ENCODE peak calls at places on chromosomes 11 and 22, in eight cellular contexts. W is HTR-8/SVneo; K is A172; C is stimulated activated CD8-positive, alpha-beta memory T cell treated with anti-CD3 and anti-CD28 coated beads, Interleukin-4, amount 100 ng/mL, for 1 hour; F is nephron progenitor cell; Q is coronary artery; N is activated naive CD4-positive, alpha-beta T cell treated with anti-CD3 and anti-CD28 coated beads, Interleukin-2, amount 50 U/mL, for 16 hours; V is T-cell. O is an unnamed sample.

GRCh38 chr11:117583063-117583801 is 213.8 kb downstream of the DSCAML1 start:
- DNase-seq in V (no peak), K (peak; percentile 5), N (no peak), W (no peak), F (peak; percentile 73), C (no peak), Q (no peak), O (no peak)

GRCh38 chr11:114571712-114572111 is 12.0 kb upstream of the NXPE1 start:
- DNase-seq in C (no peak), K (no peak), Q (no peak), F (no peak), N (no peak), V (no peak), W (no peak), O (no peak)

GRCh38 chr22:42433754-42434153 is 1.6 kb upstream of the NFAM1 start:
- DNase-seq in K (no peak), V (no peak), N (no peak), F (no peak), W (no peak), C (no peak), Q (no peak), O (no peak)

GRCh38 chr22:50190182-50190951 is 4.7 kb downstream of the TRABD start:
- DNase-seq in F (peak; percentile 48), K (no peak), N (peak; percentile 72), Q (no peak), W (no peak), V (peak; percentile 75), C (peak; percentile 60), O (peak; percentile 86)

GRCh38 chr22:44755956-44756361 is 3.6 kb downstream of the ARHGAP8 start:
- DNase-seq in V (no peak), Q (no peak), K (no peak), N (no peak), F (no peak), W (no peak), C (no peak), O (no peak)

GRCh38 chr22:39661842-39662676 is 91.5 kb downstream of the CACNA1I start:
- DNase-seq in K (no peak), C (peak; percentile 32), F (peak; percentile 76), N (peak; percentile 80), W (no peak), Q (no peak), V (peak; percentile 74), O (no peak)

GRCh38 chr11:14971865-14972580 is at the start of gene CALCA:
- DNase-seq in V (no peak), F (peak; percentile 33), N (no peak), K (no peak), C (no peak), Q (no peak), W (no peak), O (no peak)

GRCh38 chr11:67160872-67161783 is 42.1 kb downstream of the KDM2A start:
- DNase-seq in Q (no peak), V (no peak), N (no peak), W (no peak), F (no peak), C (no peak), K (no peak), O (no peak)

GRCh38 chr11:61498767-61499341 is 9.7 kb upstream of the LRRC10B start:
- DNase-seq in C (no peak), K (no peak), N (no peak), Q (no peak), W (no peak), F (no peak), V (no peak), O (no peak)

GRCh38 chr11:47523491-47524199 is 29.3 kb downstream of the CELF1 start:
- DNase-seq in K (peak; percentile 84), W (peak; percentile 71), F (no peak), N (peak; percentile 16), Q (no peak), C (no peak), V (no peak), O (no peak)

GRCh38 chr11:64245401-64245796 is 1.3 kb downstream of the PPP1R14B start:
- DNase-seq in K (peak; percentile 55), Q (no peak), N (no peak), W (no peak), C (no peak), F (no peak), V (no peak), O (no peak)

GRCh38 chr11:120912504-120912903 is 111.4 kb upstream of the TBCEL start:
- DNase-seq in K (peak; percentile 2), V (no peak), W (peak; percentile 38), C (no peak), N (no peak), Q (no peak), F (no peak), O (no peak)

GRCh38 chr22:33002035-33002434 is 56.1 kb downstream of the SYN3 start:
- DNase-seq in W (no peak), Q (no peak), K (no peak), C (no peak), V (no peak), N (no peak), F (no peak), O (no peak)

GRCh38 chr22:41919357-41920224 is 4.7 kb upstream of the SHISA8 start:
- DNase-seq in K (no peak), F (peak; percentile 90), W (no peak), C (no peak), Q (no peak), V (no peak), N (peak; percentile 53), O (peak; percentile 78)

GRCh38 chr11:61967924-61968757 is 707 bp upstream of the FTH1 start:
- DNase-seq in C (no peak), N (peak; percentile 33), V (peak; percentile 35), Q (no peak), F (peak; percentile 46), K (no peak), W (no peak), O (peak; percentile 72)